ENCODE peak calls at places on chromosomes 7 and 10, in ten cellular contexts. I is heart right ventricle, X is DND-41, N is uterus, W is tibial nerve, K is HCT116, R is upper lobe of right lung, Q is AG04450, E is A549, L is mammary epithelial cell. M is an unnamed sample.
A peak's percentile ranks its signal among the peaks of the same experiment; 100 is the strongest.

GRCh38 chr10:42149027-42149700 is 489.2 kb downstream of the ZNF33B start:
- DNase-seq in I (peak; percentile 23), X (no peak), N (no peak), W (no peak), K (no peak), R (peak; percentile 62), Q (no peak), E (no peak), L (no peak), M (peak; percentile 13)

GRCh38 chr7:157976406-157976805 is 611.2 kb downstream of the PTPRN2 start:
- DNase-seq in I (no peak), X (no peak), N (no peak), W (no peak), K (no peak), R (peak; percentile 52), Q (no peak), E (no peak), L (no peak), M (no peak)

GRCh38 chr7:3087243-3087642 is 43.6 kb upstream of the CARD11 start:
- DNase-seq in I (no peak), X (no peak), N (no peak), W (no peak), K (no peak), R (no peak), Q (peak; percentile 13), E (no peak), L (no peak), M (no peak)

GRCh38 chr10:91006001-91006751 is 85.3 kb upstream of the ANKRD1 start:
- DNase-seq in I (no peak), X (peak; percentile 81), N (peak; percentile 46), W (peak; percentile 42), K (peak; percentile 51), R (no peak), Q (peak; percentile 43), E (peak; percentile 33), L (peak; percentile 50), M (peak; percentile 71)

GRCh38 chr10:62597226-62597625 is 207.3 kb upstream of the ADO start:
- DNase-seq in I (no peak), X (no peak), N (no peak), W (no peak), K (no peak), R (no peak), Q (no peak), E (no peak), L (no peak), M (no peak)

GRCh38 chr7:102072636-102073209 is 213.9 kb upstream of the SH2B2 start:
- DNase-seq in I (no peak), X (no peak), N (no peak), W (no peak), K (no peak), R (no peak), Q (no peak), E (no peak), L (no peak), M (no peak)

GRCh38 chr7:106166651-106167342 is 54.7 kb upstream of the SYPL1 start:
- DNase-seq in I (no peak), X (peak; percentile 51), N (no peak), W (no peak), K (peak; percentile 68), R (no peak), Q (peak; percentile 66), E (peak; percentile 68), L (peak; percentile 40), M (peak; percentile 70)

GRCh38 chr7:128919241-128919640 is 8.7 kb upstream of the KCP start:
- DNase-seq in I (no peak), X (no peak), N (no peak), W (no peak), K (no peak), R (peak; percentile 48), Q (no peak), E (no peak), L (no peak), M (no peak)

GRCh38 chr7:2498708-2499107 is 20.9 kb upstream of the LFNG start:
- DNase-seq in I (no peak), X (no peak), N (no peak), W (no peak), K (no peak), R (no peak), Q (no peak), E (no peak), L (no peak), M (no peak)

GRCh38 chr7:111090834-111091233 is at the start of gene LRRN3:
- DNase-seq in I (peak; percentile 25), X (no peak), N (no peak), W (no peak), K (no peak), R (no peak), Q (no peak), E (no peak), L (no peak), M (peak; percentile 91)

GRCh38 chr10:14040787-14041631 is 289.7 kb downstream of the FRMD4A start:
- DNase-seq in I (no peak), X (no peak), N (no peak), W (no peak), K (no peak), R (no peak), Q (no peak), E (no peak), L (no peak), M (no peak)

GRCh38 chr7:157930441-157930840 is 593.6 kb downstream of the DNAJB6 start:
- DNase-seq in I (no peak), X (no peak), N (no peak), W (no peak), K (no peak), R (no peak), Q (no peak), E (no peak), L (no peak), M (no peak)

GRCh38 chr7:50828801-50829200 is 46.1 kb upstream of the GRB10 start:
- DNase-seq in I (no peak), X (no peak), N (no peak), W (no peak), K (no peak), R (no peak), Q (no peak), E (no peak), L (no peak), M (no peak)

GRCh38 chr7:50824882-50825281 is 42.2 kb upstream of the GRB10 start:
- DNase-seq in I (no peak), X (no peak), N (no peak), W (no peak), K (no peak), R (no peak), Q (no peak), E (no peak), L (no peak), M (no peak)

GRCh38 chr7:50822716-50823115 is 40.0 kb upstream of the GRB10 start:
- DNase-seq in I (no peak), X (no peak), N (no peak), W (no peak), K (no peak), R (no peak), Q (no peak), E (no peak), L (no peak), M (no peak)

GRCh38 chr7:50826371-50827172 is 43.9 kb upstream of the GRB10 start:
- DNase-seq in I (no peak), X (no peak), N (no peak), W (no peak), K (peak; percentile 55), R (no peak), Q (no peak), E (peak; percentile 47), L (peak; percentile 95), M (no peak)

DNA sequence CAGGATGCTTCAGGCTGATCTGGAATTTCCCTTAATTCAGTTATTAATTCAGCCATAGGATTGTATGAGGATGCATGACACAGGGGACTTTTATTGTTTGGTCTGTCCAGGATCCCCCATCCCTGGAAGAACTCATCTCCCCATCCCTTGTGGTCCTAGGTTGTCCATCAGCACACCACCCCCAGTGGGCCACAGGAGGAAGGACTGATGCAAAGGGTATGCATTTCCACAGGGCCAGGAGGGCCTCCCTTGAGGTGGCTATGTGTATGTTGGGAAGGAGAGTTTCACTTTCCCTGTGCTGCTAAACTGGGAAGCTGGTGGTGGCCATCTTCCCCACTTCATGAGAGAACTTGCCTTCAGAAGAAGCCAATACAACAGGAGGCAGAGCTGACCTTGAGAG is 44.6 kb upstream of the GRB10 start:
- DNase-seq in I (no peak), X (no peak), N (no peak), W (no peak), K (no peak), R (no peak), Q (no peak), E (no peak), L (no peak), M (no peak)
- TF ChIP-seq CTCF in I (no peak), X (no peak), N (no peak), W (no peak), K (no peak), R (no peak), Q (no peak), E (no peak), L (no peak), M (no peak)

DNA sequence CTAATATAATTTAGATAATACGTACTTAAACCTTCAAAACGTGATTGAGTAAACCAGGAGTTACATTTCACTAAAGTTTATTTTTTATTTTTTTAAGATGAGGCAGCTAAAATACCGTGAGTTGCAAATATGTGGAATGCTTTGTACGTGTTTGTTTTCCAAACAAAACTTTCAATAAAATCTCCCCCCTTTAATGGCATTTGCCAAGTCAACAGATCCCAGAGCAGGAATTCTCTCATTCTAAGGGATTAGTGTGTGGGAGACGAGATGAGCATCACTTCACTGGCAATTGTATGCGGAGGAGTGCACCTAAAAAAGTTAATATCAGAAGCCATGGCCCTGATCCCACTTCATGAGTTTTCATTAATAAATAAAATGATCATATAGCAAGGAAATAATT is 53.7 kb upstream of the MAGI2 start:
- DNase-seq in I (no peak), X (no peak), N (no peak), W (no peak), K (no peak), R (no peak), Q (no peak), E (no peak), L (no peak), M (no peak)
- H3K27ac ChIP-seq in I (no peak overlapping the region), X (no peak overlapping the region), N (no peak overlapping the region), W (no peak overlapping the region), K (no peak overlapping the region), R (no peak overlapping the region), Q (no peak overlapping the region), E (peak overlapping the region; percentile 47), L (no peak overlapping the region), M (no peak overlapping the region)

DNA sequence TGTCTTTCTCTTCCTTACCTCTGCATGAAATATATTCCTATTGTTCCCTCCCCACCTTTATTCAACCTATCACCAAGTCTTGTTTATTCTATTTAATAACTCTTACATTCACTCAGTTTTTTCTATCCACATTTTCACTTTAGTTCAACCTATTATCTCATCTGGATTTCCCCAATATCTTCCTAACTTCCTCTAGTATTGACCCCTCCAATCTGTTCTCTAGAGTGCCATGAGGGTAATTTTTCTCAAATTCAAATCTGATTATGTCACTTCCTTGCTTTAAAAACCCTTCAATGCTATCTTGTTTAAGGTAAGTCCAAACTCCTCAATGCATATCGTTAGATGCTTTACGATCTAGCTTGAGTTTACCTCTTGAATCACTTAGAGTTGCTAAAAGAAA is 86.5 kb downstream of the SDHAF3 start:
- DNase-seq in I (no peak), X (no peak), N (no peak), W (no peak), K (no peak), R (no peak), Q (no peak), E (no peak), L (no peak), M (no peak)
- TF ChIP-seq CTCF in I (no peak), X (no peak), N (no peak), W (no peak), K (no peak), R (no peak), Q (no peak), E (no peak), L (no peak), M (no peak)

GRCh38 chr10:102626026-102626686 is 18.1 kb upstream of the TRIM8 start:
- DNase-seq in I (no peak), X (no peak), N (no peak), W (no peak), K (no peak), R (peak; percentile 29), Q (no peak), E (no peak), L (no peak), M (no peak)
- H3K27ac ChIP-seq in I (peak overlapping the region; percentile 97), X (no peak overlapping the region), N (peak overlapping the region; percentile 91), W (peak overlapping the region; percentile 95), K (no peak overlapping the region), R (peak overlapping the region; percentile 88), Q (peak overlapping the region; percentile 99), E (no peak overlapping the region), L (no peak overlapping the region), M (peak overlapping the region; percentile 84)

M was measured in testis.